ENCODE peak calls at places on chromosome 1, in seven cellular contexts. C is astrocyte of the cerebellum; M is iPS DF 19.7; Q is neural crest cell; S is CD4-positive, CD25-positive, alpha-beta regulatory T cell; I is myocyte; F is HTR-8/SVneo. N is an unnamed sample.

GRCh38 chr1:218785928-218786327 is 387.8 kb upstream of the LYPLAL1 start:
- DNase-seq in C (peak; percentile 49), M (no peak), Q (no peak), S (no peak), I (peak; percentile 56), F (no peak), N (no peak)

GRCh38 chr1:24920155-24920925 is 9.7 kb downstream of the RUNX3 start:
- DNase-seq in C (no peak), M (no peak), Q (no peak), S (no peak), I (peak; percentile 65), F (no peak), N (no peak)

GRCh38 chr1:65256860-65257719 is 52.3 kb upstream of the DNAJC6 start:
- DNase-seq in C (no peak), M (no peak), Q (no peak), S (no peak), I (no peak), F (no peak), N (no peak)

GRCh38 chr1:43854473-43854872 is 79.1 kb upstream of the ARTN start:
- DNase-seq in C (no peak), M (no peak), Q (no peak), S (no peak), I (peak; percentile 32), F (no peak), N (no peak)

GRCh38 chr1:41709873-41710272 is 208.8 kb downstream of the HIVEP3 start:
- DNase-seq in C (no peak), M (no peak), Q (no peak), S (no peak), I (no peak), F (no peak), N (no peak)

GRCh38 chr1:217647791-217648190 is 16.6 kb downstream of the SPATA17 start:
- DNase-seq in C (no peak), M (no peak), Q (no peak), S (no peak), I (no peak), F (no peak), N (no peak)

GRCh38 chr1:29542476-29543015 is 306.2 kb downstream of the PTPRU start:
- DNase-seq in C (no peak), M (no peak), Q (no peak), S (no peak), I (no peak), F (no peak), N (no peak)

GRCh38 chr1:203181586-203182376 is 4.7 kb downstream of the CHI3L1 start:
- DNase-seq in C (no peak), M (no peak), Q (no peak), S (no peak), I (no peak), F (no peak), N (no peak)

GRCh38 chr1:208101661-208102431 is 142.3 kb downstream of the PLXNA2 start:
- DNase-seq in C (no peak), M (no peak), Q (peak; percentile 26), S (no peak), I (peak; percentile 83), F (no peak), N (no peak)

GRCh38 chr1:10598088-10598712 is 123.5 kb downstream of the PEX14 start:
- DNase-seq in C (no peak), M (no peak), Q (no peak), S (no peak), I (peak; percentile 66), F (no peak), N (no peak)

GRCh38 chr1:51236548-51237312 is 657 bp downstream of the RNF11 start:
- DNase-seq in C (no peak), M (no peak), Q (peak; percentile 25), S (peak; percentile 45), I (peak; percentile 56), F (peak; percentile 12), N (peak; percentile 60)

GRCh38 chr1:150515328-150516049 is at the start of gene FALEC:
- DNase-seq in C (peak; percentile 84), M (peak; percentile 74), Q (peak; percentile 92), S (peak; percentile 89), I (peak; percentile 98), F (peak; percentile 96), N (peak; percentile 94)

GRCh38 chr1:55284856-55285255 is 69.7 kb upstream of the USP24 start:
- DNase-seq in C (peak; percentile 26), M (no peak), Q (no peak), S (no peak), I (peak; percentile 68), F (no peak), N (peak; percentile 65)

GRCh38 chr1:29655945-29656866 is 419.9 kb downstream of the PTPRU start:
- DNase-seq in C (no peak), M (no peak), Q (peak; percentile 31), S (no peak), I (no peak), F (no peak), N (no peak)

GRCh38 chr1:108897865-108898720 is 21.3 kb downstream of the GPSM2 start:
- DNase-seq in C (peak; percentile 55), M (no peak), Q (no peak), S (peak; percentile 63), I (peak; percentile 74), F (no peak), N (peak; percentile 46)

GRCh38 chr1:230284891-230285290 is 141.2 kb downstream of the PGBD5 start:
- DNase-seq in C (no peak), M (no peak), Q (no peak), S (no peak), I (no peak), F (no peak), N (no peak)

GRCh38 chr1:117967472-117967871 is 37.9 kb downstream of the WDR3 start:
- DNase-seq in C (peak; percentile 78), M (peak; percentile 17), Q (no peak), S (no peak), I (peak; percentile 59), F (peak; percentile 2), N (peak; percentile 28)